ENCODE peak calls at places on chromosome 10, in six cellular contexts. O is thoracic aorta, C is A549, E is cardiac muscle cell, V is osteocyte, H is HEK293T. P is an unnamed sample.

GRCh38 chr10:9957352-9957751 is 1060.3 kb upstream of the CELF2 start:
- DNase-seq in E (no peak), C (no peak), V (no peak), H (no peak), O (no peak), P (no peak)

GRCh38 chr10:68989317-68989990 is 851 bp downstream of the KIFBP start:
- DNase-seq in O (no peak), H (no peak), C (no peak), E (no peak), V (no peak), P (no peak)

GRCh38 chr10:45514283-45515270 is 140.6 kb downstream of the ALOX5 start:
- DNase-seq in V (no peak), O (no peak), C (no peak), H (no peak), E (no peak), P (no peak)

GRCh38 chr10:112815238-112816032 is 134.6 kb upstream of the TCF7L2 start:
- DNase-seq in V (no peak), C (no peak), O (no peak), H (no peak), E (no peak), P (no peak)

GRCh38 chr10:104170610-104171269 is 48.8 kb downstream of the SFR1 start:
- DNase-seq in H (no peak), E (no peak), V (no peak), C (no peak), O (no peak), P (no peak)

GRCh38 chr10:60627778-60628773 is 150.2 kb upstream of the CDK1 start:
- DNase-seq in V (no peak), C (no peak), H (no peak), O (no peak), E (no peak), P (no peak)

GRCh38 chr10:78292987-78293865 is 259.6 kb downstream of the RPS24 start:
- DNase-seq in V (no peak), O (no peak), C (no peak), E (peak; percentile 88), H (peak; percentile 23), P (no peak)

GRCh38 chr10:85284778-85285397 is 956.5 kb downstream of the CCSER2 start:
- DNase-seq in E (no peak), V (no peak), O (no peak), H (no peak), C (no peak), P (no peak)

GRCh38 chr10:52287853-52288252 is 26.2 kb upstream of the DKK1 start:
- DNase-seq in C (no peak), H (no peak), O (no peak), E (no peak), V (no peak), P (no peak)

GRCh38 chr10:69474688-69475432 is 23.6 kb downstream of the TSPAN15 start:
- DNase-seq in V (no peak), E (no peak), O (no peak), H (no peak), C (peak; percentile 57), P (no peak)

GRCh38 chr10:77016278-77016815 is 621.3 kb downstream of the KCNMA1 start:
- DNase-seq in C (no peak), E (no peak), V (no peak), H (no peak), O (no peak), P (no peak)

GRCh38 chr10:3801558-3802192 is 16.7 kb upstream of the KLF6 start:
- DNase-seq in H (no peak), C (no peak), O (no peak), V (no peak), E (no peak), P (no peak)

GRCh38 chr10:7956508-7956907 is 98.0 kb upstream of the GATA3 start:
- DNase-seq in H (no peak), O (no peak), C (no peak), V (no peak), E (no peak), P (peak; percentile 71)

GRCh38 chr10:13960603-13961002 is 370.1 kb downstream of the FRMD4A start:
- DNase-seq in O (no peak), E (no peak), C (no peak), H (no peak), V (no peak), P (no peak)

GRCh38 chr10:95864906-95865813 is 42.6 kb upstream of the CC2D2B start:
- DNase-seq in C (peak; percentile 49), H (peak; percentile 71), E (peak; percentile 61), V (no peak), O (no peak), P (peak; percentile 48)

GRCh38 chr10:74418285-74418872 is 267.4 kb downstream of the ADK start:
- DNase-seq in E (peak; percentile 60), V (no peak), C (no peak), O (no peak), H (peak; percentile 58), P (no peak)

GRCh38 chr10:114714281-114714741 is 56.2 kb upstream of the ABLIM1 start:
- DNase-seq in O (no peak), C (peak; percentile 70), H (peak; percentile 49), V (no peak), E (peak; percentile 95), P (no peak)

GRCh38 chr10:103493362-103493871 is at the start of gene NEURL1:
- DNase-seq in H (peak; percentile 52), C (no peak), O (no peak), V (no peak), E (peak; percentile 51), P (no peak)

GRCh38 chr10:44339218-44339617 is 45.7 kb downstream of the CXCL12 start:
- DNase-seq in E (no peak), O (no peak), C (no peak), H (peak; percentile 25), V (no peak), P (no peak)

GRCh38 chr10:73920084-73920483 is 9.2 kb downstream of the PLAU start:
- DNase-seq in V (no peak), C (no peak), H (no peak), O (no peak), E (no peak), P (no peak)

GRCh38 chr10:97701438-97702064 is 12.0 kb upstream of the MARVELD1 start:
- DNase-seq in C (peak; percentile 88), O (no peak), V (no peak), H (peak; percentile 89), E (peak; percentile 80), P (peak; percentile 73)

GRCh38 chr10:6423004-6423403 is 157.1 kb downstream of the PRKCQ start:
- DNase-seq in V (no peak), H (no peak), O (no peak), E (no peak), C (no peak), P (no peak)

GRCh38 chr10:86123745-86124144 is 242.8 kb downstream of the GRID1 start:
- DNase-seq in V (no peak), H (no peak), E (no peak), C (no peak), O (no peak), P (no peak)

GRCh38 chr10:4266387-4267083 is 481.5 kb upstream of the KLF6 start:
- DNase-seq in O (no peak), V (no peak), E (no peak), C (no peak), H (no peak), P (no peak)

GRCh38 chr10:110649652-110650264 is 5.6 kb downstream of the RBM20 start:
- DNase-seq in H (no peak), C (no peak), E (no peak), O (no peak), V (no peak), P (no peak)

GRCh38 chr10:90968448-90969086 is 47.7 kb upstream of the ANKRD1 start:
- DNase-seq in O (no peak), E (no peak), H (no peak), C (no peak), V (no peak), P (no peak)

GRCh38 chr10:97889461-97890265 is 40.0 kb downstream of the GOLGA7B start:
- DNase-seq in E (no peak), V (peak; percentile 95), C (peak; percentile 90), O (no peak), H (no peak), P (no peak)

GRCh38 chr10:110007171-110007700 is 548 bp upstream of the ADD3 start:
- DNase-seq in V (no peak), C (peak; percentile 35), H (peak; percentile 46), E (no peak), O (no peak), P (peak; percentile 76)

GRCh38 chr10:133081636-133082035 is 6.1 kb upstream of the ADGRA1 start:
- DNase-seq in C (no peak), H (no peak), E (no peak), O (no peak), V (no peak), P (no peak)

GRCh38 chr10:25405871-25406270 is 231.1 kb downstream of the GPR158 start:
- DNase-seq in H (no peak), E (no peak), C (no peak), V (no peak), O (no peak), P (no peak)

GRCh38 chr10:32139223-32140073 is 83.2 kb upstream of the KIF5B start:
- DNase-seq in C (peak; percentile 93), H (peak; percentile 64), E (no peak), O (peak; percentile 70), V (peak; percentile 92), P (peak; percentile 24)

GRCh38 chr10:88467835-88468485 is 115.2 kb downstream of the RNLS start:
- DNase-seq in H (no peak), V (no peak), C (no peak), E (no peak), O (no peak), P (no peak)

GRCh38 chr10:22218448-22218847 is 633 bp upstream of the EBLN1 start:
- DNase-seq in O (no peak), E (no peak), C (no peak), V (no peak), H (peak; percentile 21), P (peak; percentile 12)

GRCh38 chr10:132451506-132452215 is 54.7 kb downstream of the PWWP2B start:
- DNase-seq in V (no peak), O (no peak), H (no peak), C (no peak), E (no peak), P (no peak)

GRCh38 chr10:33025039-33025438 is 67.0 kb upstream of the ITGB1 start:
- DNase-seq in H (no peak), E (no peak), V (no peak), C (no peak), O (no peak), P (no peak)

GRCh38 chr10:28991326-28991725 is 297.5 kb upstream of the LYZL1 start:
- DNase-seq in V (no peak), E (peak; percentile 60), H (no peak), O (peak; percentile 43), C (peak; percentile 46), P (no peak)

P was measured in erythroblast.